ENCODE peak calls at places on chromosomes 16 and 17, in six cellular contexts. G is cardiac muscle cell, N is fibroblast of pulmonary artery, K is brain microvascular endothelial cell, P is kidney epithelial cell, S is sigmoid colon. R is an unnamed sample.

GRCh38 chr17:29080323-29080722 is 37.4 kb downstream of the PIPOX start:
- DNase-seq in G (no peak), N (no peak), K (no peak), P (no peak), S (no peak), R (no peak)

GRCh38 chr16:1152651-1153259 is at the start of gene CACNA1H:
- DNase-seq in G (peak; percentile 73), N (no peak), K (no peak), P (no peak), S (no peak), R (no peak)

GRCh38 chr16:3999479-3999868 is 116.8 kb downstream of the ADCY9 start:
- DNase-seq in G (peak; percentile 20), N (peak; percentile 89), K (peak; percentile 58), P (no peak), S (peak; percentile 82), R (peak; percentile 86)

GRCh38 chr17:75088465-75088895 is 726 bp downstream of the SLC16A5 start:
- DNase-seq in G (no peak), N (no peak), K (no peak), P (no peak), S (no peak), R (no peak)

GRCh38 chr16:69917739-69918138 is 33.4 kb upstream of the CLEC18A start:
- DNase-seq in G (no peak), N (peak; percentile 98), K (peak; percentile 95), P (peak; percentile 90), S (peak; percentile 86), R (peak; percentile 92)

GRCh38 chr16:4908854-4909401 is 28.0 kb downstream of the PPL start:
- DNase-seq in G (no peak), N (no peak), K (no peak), P (no peak), S (no peak), R (no peak)

GRCh38 chr16:85902366-85903155 is 3.6 kb downstream of the IRF8 start:
- DNase-seq in G (peak; percentile 62), N (peak; percentile 8), K (no peak), P (no peak), S (no peak), R (no peak)

GRCh38 chr17:83180264-83180995 is 101.0 kb downstream of the METRNL start:
- DNase-seq in G (no peak), N (no peak), K (no peak), P (no peak), S (peak; percentile 42), R (no peak)

GRCh38 chr17:73283250-73283649 is 21.6 kb upstream of the CPSF4L start:
- DNase-seq in G (no peak), N (no peak), K (no peak), P (no peak), S (no peak), R (no peak)

GRCh38 chr17:63966646-63967265 is 6.0 kb downstream of the SCN4A start:
- DNase-seq in G (no peak), N (no peak), K (no peak), P (no peak), S (no peak), R (no peak)

GRCh38 chr16:25151996-25152395 is 40.5 kb downstream of the LCMT1 start:
- DNase-seq in G (no peak), N (peak; percentile 16), K (peak; percentile 61), P (peak; percentile 61), S (no peak), R (no peak)

GRCh38 chr17:36095992-36096391 is 6.0 kb upstream of the CCL3 start:
- DNase-seq in G (no peak), N (no peak), K (no peak), P (no peak), S (no peak), R (no peak)

GRCh38 chr16:10296956-10297340 is 88.9 kb upstream of the ATF7IP2 start:
- DNase-seq in G (no peak), N (no peak), K (no peak), P (no peak), S (no peak), R (no peak)

GRCh38 chr17:77443743-77444260 is 303.0 kb downstream of the SEC14L1 start:
- DNase-seq in G (no peak), N (no peak), K (no peak), P (no peak), S (no peak), R (no peak)

GRCh38 chr17:77445908-77446535 is 305.3 kb downstream of the SEC14L1 start:
- DNase-seq in G (no peak), N (peak; percentile 71), K (peak; percentile 45), P (no peak), S (no peak), R (no peak)

GRCh38 chr17:77444653-77445029 is 303.9 kb downstream of the SEC14L1 start:
- DNase-seq in G (no peak), N (peak; percentile 68), K (no peak), P (no peak), S (no peak), R (no peak)

GRCh38 chr17:77446959-77447634 is 306.3 kb downstream of the SEC14L1 start:
- DNase-seq in G (no peak), N (no peak), K (peak; percentile 48), P (no peak), S (no peak), R (no peak)

GRCh38 chr17:77445030-77445907 is 304.5 kb downstream of the SEC14L1 start:
- DNase-seq in G (no peak), N (peak; percentile 84), K (no peak), P (no peak), S (peak; percentile 91), R (no peak)
- TF ChIP-seq CTCF in G (no peak), N (no peak), K (no peak), P (no peak), S (no peak), R (no peak)

DNA sequence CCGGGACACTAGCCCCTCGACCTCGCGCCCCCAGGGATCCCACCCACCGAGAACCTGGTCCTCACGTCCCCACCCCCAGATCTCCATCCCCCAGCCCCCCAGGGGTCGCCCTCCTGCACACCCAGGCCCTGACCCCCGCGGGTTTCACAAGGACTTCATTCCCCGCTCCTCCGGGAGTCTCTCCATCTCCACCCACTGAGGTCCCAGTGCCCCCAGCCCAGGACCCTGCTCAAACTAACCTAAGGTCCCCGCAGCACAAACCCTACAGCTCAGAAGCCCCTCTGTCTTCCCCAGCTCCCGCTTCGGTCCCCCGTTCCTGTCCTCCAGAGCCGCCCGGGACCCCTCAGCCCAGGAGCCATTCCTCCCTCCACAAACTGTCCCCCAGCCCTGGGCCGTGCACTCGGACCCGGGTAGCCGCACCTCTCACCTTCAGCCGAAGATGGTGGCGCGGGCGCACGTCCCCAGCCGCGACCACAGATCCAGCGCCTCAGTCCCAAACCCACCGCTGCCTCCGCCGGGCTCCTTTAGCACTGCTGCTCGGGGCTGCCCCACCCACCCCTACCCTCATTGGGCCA is at the start of gene MYH10:
- DNase-seq in G (no peak), N (no peak), K (no peak), P (no peak), S (peak; percentile 70), R (no peak)
- H3K4me3 ChIP-seq in G (peak within 1 kb of the TSS; percentile 79), N (peak within 1 kb of the TSS; percentile 95), K (peak within 1 kb of the TSS; percentile 90), P (peak within 1 kb of the TSS; percentile 98), S (peak within 1 kb of the TSS; percentile 94), R (peak within 1 kb of the TSS; percentile 97)

DNA sequence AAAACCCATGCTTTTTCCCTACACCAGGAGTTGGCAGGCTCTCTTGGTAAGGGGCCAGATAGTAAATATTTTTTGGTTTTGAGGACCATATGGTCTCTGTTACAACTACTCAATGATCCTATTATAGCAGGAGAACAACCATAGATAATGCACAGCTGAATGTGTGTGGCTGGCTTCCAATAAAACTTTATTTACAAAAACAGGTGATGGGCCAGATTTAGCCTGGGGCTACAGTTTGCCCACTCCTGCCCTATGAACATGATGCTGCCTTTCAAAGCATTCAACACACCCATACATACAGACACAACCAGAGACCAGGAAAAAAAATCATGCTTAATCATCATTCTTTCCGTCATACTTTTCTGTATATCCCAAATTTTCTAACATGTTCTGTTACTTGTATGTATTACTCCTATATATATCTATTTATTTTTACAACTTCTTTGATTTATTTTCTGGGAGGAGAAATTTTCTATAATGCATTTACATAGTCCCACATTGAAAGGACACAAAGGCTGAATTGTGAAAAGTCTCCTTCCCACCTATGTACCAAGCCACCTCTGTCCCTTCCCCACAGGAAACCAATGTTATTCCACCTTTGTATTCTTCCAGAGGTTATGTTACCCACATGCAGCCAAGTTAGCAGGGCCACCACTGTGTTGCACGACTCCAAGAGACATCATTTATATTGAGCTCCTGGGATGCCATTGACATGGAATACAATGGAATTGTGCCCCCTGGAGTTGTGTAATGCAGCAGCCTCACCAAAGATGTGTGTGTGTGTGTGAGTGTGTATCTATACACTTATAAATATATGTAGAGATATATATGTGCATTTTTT is 21.9 kb upstream of the MSI2 start:
- DNase-seq in G (no peak), N (no peak), K (no peak), P (no peak), S (no peak), R (no peak)
- TF ChIP-seq CTCF in G (no peak), N (no peak), K (no peak), P (no peak), S (no peak), R (no peak)

DNA sequence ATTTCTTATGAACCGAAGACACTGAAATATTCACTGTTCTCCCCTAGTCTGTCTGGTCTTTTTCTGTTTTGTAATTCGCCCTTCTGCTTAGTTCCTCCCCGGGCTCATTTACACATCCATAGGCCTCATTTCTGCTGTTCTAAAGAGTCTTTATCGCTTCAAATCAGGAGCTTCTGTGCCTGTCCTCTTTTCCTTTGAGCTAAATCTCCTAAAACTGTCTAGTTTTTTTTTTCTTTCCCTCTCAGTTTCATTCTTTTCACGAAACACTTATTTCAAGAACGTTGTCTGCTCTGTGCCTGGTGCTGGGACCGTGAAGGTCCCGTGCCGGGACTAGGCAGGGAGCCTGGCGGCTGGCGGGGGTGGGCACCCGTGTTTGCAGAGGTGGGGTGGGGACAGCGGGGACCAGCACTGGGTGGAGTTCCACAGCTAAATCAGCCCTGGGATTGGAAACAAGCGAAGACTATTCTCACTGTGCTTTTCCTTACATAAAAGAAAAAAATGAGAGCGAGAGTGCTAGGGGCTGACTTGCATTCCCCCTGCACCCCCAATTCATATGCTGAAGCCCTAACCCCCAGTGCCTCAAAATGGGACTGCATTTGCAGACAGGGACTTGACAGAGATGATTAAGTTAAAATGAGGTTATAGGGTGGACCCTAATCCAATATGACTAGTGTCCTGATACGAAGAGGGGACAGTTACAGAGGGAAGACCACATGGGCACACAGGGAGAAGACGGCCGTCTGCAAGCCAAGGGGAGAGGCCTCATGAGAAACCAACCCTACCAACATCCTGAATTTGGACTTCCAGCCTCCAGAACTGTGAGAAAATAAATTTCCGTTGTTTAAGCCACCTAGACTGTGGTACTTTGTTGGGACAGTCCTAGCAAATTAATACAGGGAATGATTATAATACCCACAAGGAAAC is 1.4 kb upstream of the TMEM220 start:
- DNase-seq in G (no peak), N (no peak), K (no peak), P (no peak), S (no peak), R (no peak)
- H3K4me3 ChIP-seq in G (no peak overlapping the region), N (peak overlapping the region; percentile 65), K (no peak overlapping the region), P (no peak overlapping the region), S (no peak overlapping the region), R (peak overlapping the region; percentile 58)

GRCh38 chr17:65101371-65101770 is 35.8 kb upstream of the RGS9 start:
- DNase-seq in G (no peak), N (no peak), K (no peak), P (no peak), S (peak; percentile 66), R (no peak)

GRCh38 chr17:65100316-65101140 is 36.6 kb upstream of the RGS9 start:
- DNase-seq in G (peak; percentile 92), N (peak; percentile 66), K (no peak), P (peak; percentile 12), S (peak; percentile 93), R (peak; percentile 23)

GRCh38 chr17:65102235-65102634 is 34.9 kb upstream of the RGS9 start:
- DNase-seq in G (no peak), N (no peak), K (no peak), P (no peak), S (peak; percentile 46), R (no peak)

GRCh38 chr17:65099475-65099874 is 37.7 kb upstream of the RGS9 start:
- DNase-seq in G (no peak), N (no peak), K (no peak), P (no peak), S (no peak), R (no peak)

GRCh38 chr17:65099941-65100315 is 37.2 kb upstream of the RGS9 start:
- DNase-seq in G (no peak), N (peak; percentile 30), K (peak; percentile 99), P (peak; percentile 52), S (peak; percentile 73), R (no peak)
- TF ChIP-seq CTCF in G (no peak), N (no peak), K (peak; percentile 20), P (no peak), S (no peak), R (no peak)

R was measured in retinal pigment epithelial cell.